ENCODE peak calls at places on chromosomes 2 and 18, in eight cellular contexts. N, X, A, B, W, V, M and H are unnamed samples.

GRCh38 chr2:70357076-70358071 is 55.5 kb upstream of the FAM136A start:
- DNase-seq in N (no peak), X (no peak), A (no peak), B (no peak), W (no peak), V (no peak), M (no peak), H (no peak)

GRCh38 chr2:8435608-8436007 is 246.2 kb upstream of the ID2 start:
- DNase-seq in N (no peak), X (no peak), A (peak), B (no peak), W (no peak), V (no peak), M (no peak), H (no peak)

GRCh38 chr2:69986691-69987090 is 25.3 kb upstream of the ASPRV1 start:
- DNase-seq in N (no peak), X (no peak), A (no peak), B (no peak), W (no peak), V (no peak), M (no peak), H (no peak)

GRCh38 chr2:55490554-55490953 is 29.0 kb upstream of the CFAP36 start:
- DNase-seq in N (no peak), X (no peak), A (no peak), B (peak), W (no peak), V (peak), M (peak), H (no peak)

GRCh38 chr2:238453842-238454241 is 27.1 kb downstream of the ASB1 start:
- DNase-seq in N (no peak), X (no peak), A (no peak), B (no peak), W (no peak), V (no peak), M (no peak), H (no peak)

GRCh38 chr2:17306706-17307105 is 211.5 kb downstream of the RAD51AP2 start:
- DNase-seq in N (no peak), X (no peak), A (no peak), B (no peak), W (no peak), V (no peak), M (no peak), H (no peak)

GRCh38 chr2:204019572-204020501 is 83.3 kb downstream of the ICOS start:
- DNase-seq in N (no peak), X (no peak), A (no peak), B (no peak), W (no peak), V (no peak), M (no peak), H (no peak)

GRCh38 chr2:65024149-65024829 is 31.9 kb upstream of the CEP68 start:
- DNase-seq in N (no peak), X (no peak), A (no peak), B (no peak), W (no peak), V (no peak), M (no peak), H (no peak)

GRCh38 chr2:13193900-13194299 is 477.2 kb downstream of the TRIB2 start:
- DNase-seq in N (no peak), X (peak), A (no peak), B (peak), W (no peak), V (no peak), M (no peak), H (no peak)

GRCh38 chr2:102266204-102266603 is 45.2 kb upstream of the IL1RL1 start:
- DNase-seq in N (no peak), X (no peak), A (no peak), B (no peak), W (no peak), V (no peak), M (no peak), H (no peak)

GRCh38 chr18:76493213-76494107 is 1.6 kb downstream of the ZNF516 start:
- DNase-seq in N (no peak), X (peak), A (no peak), B (peak), W (no peak), V (peak), M (no peak), H (no peak)

GRCh38 chr2:182898718-182899117 is 32.3 kb upstream of the FRZB start:
- DNase-seq in N (no peak), X (no peak), A (no peak), B (no peak), W (no peak), V (no peak), M (no peak), H (no peak)

GRCh38 chr2:1907283-1907682 is 163.0 kb upstream of the PXDN start:
- DNase-seq in N (no peak), X (no peak), A (no peak), B (peak), W (no peak), V (no peak), M (no peak), H (no peak)

GRCh38 chr18:31245820-31246219 is 72.1 kb upstream of the DSG1 start:
- DNase-seq in N (no peak), X (no peak), A (no peak), B (no peak), W (no peak), V (no peak), M (no peak), H (no peak)

GRCh38 chr2:235050992-235051351 is 99.2 kb downstream of the SH3BP4 start:
- DNase-seq in N (peak), X (peak), A (peak), B (peak), W (peak), V (peak), M (peak), H (no peak)

GRCh38 chr2:48423376-48423775 is 106.6 kb upstream of the STON1 start:
- DNase-seq in N (no peak), X (no peak), A (no peak), B (no peak), W (no peak), V (no peak), M (no peak), H (no peak)

GRCh38 chr2:199315299-199316179 is 142.2 kb downstream of the SATB2 start:
- DNase-seq in N (no peak), X (peak), A (no peak), B (no peak), W (peak), V (no peak), M (no peak), H (no peak)

GRCh38 chr2:15980605-15981098 is 40.3 kb downstream of the MYCN start:
- DNase-seq in N (no peak), X (no peak), A (no peak), B (peak), W (no peak), V (no peak), M (no peak), H (no peak)

GRCh38 chr2:138439733-138440132 is 61.8 kb upstream of the SPOPL start:
- DNase-seq in N (no peak), X (no peak), A (no peak), B (no peak), W (no peak), V (no peak), M (no peak), H (no peak)
- H3K4me3 ChIP-seq in N (no peak), X (no peak), A (no peak), B (no peak), W (no peak), V (no peak), M (no peak), H (no peak)

GRCh38 chr2:26471766-26472706 is 5.9 kb downstream of the OTOF start:
- DNase-seq in N (no peak), X (no peak), A (no peak), B (peak), W (no peak), V (no peak), M (peak), H (no peak)
- TF ChIP-seq CTCF in N (no peak), X (no peak), A (no peak), B (peak), W (peak), V (no peak), M (no peak), H (no peak)

GRCh38 chr2:222426836-222427130 is 2.4 kb downstream of the SGPP2 start:
- DNase-seq in N (no peak), X (peak), A (no peak), B (no peak), W (no peak), V (no peak), M (no peak), H (no peak)
- H3K4me3 ChIP-seq in N (no peak), X (peak), A (no peak), B (no peak), W (no peak), V (no peak), M (no peak), H (no peak)

GRCh38 chr2:231000211-231000904 is 4.4 kb downstream of the SPATA3 start:
- DNase-seq in N (no peak), X (no peak), A (peak), B (no peak), W (no peak), V (no peak), M (no peak), H (no peak)
- TF ChIP-seq CTCF in N (no peak), X (no peak), A (no peak), B (peak), W (no peak), V (no peak), M (no peak), H (no peak)

DNA sequence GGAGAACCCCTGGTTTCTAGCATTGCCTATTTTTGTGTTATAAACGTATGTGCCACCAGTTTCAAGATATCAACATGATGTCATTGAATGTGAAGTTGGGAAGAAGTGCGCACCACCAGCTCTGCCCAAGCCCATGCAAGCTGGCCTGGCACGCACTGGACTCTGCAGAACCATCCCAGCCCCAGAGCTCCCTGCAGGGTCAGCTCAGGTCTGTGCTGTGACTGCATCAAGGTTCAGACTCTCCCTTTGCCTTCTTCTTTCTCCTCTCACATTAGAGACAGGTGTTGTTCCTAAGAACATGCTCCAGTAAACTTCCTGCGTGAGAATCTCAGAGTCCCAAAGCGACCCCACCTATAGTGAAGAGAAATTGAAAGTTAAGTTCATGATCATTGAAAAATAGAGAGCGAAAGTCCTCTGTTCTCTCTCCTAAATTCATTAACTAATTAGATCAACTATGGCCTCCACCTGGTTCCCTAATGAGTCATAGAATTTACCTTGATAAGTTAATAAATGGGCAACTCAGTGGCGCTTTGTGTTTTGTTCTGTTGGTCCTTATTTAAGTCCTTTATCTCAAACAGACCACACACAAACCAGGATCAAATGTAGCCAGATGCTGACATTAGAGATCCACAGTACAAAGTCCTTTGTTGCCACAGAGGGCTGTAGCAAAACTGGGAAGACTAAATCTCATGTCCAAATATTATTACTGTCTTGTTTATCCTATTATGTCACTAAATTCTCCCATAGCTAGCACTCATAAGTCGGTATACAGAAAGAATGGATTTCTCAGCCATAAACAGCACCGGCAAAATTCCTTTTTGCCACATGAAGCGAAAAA is 432.3 kb downstream of the STK39 start:
- DNase-seq in N (no peak), X (no peak), A (no peak), B (no peak), W (no peak), V (no peak), M (no peak), H (no peak)
- H3K4me3 ChIP-seq in N (no peak), X (no peak), A (no peak), B (no peak), W (no peak), V (no peak), M (no peak), H (no peak)

GRCh38 chr2:225614915-225615314 is 215.4 kb downstream of the NYAP2 start:
- DNase-seq in N (no peak), X (no peak), A (no peak), B (no peak), W (no peak), V (no peak), M (no peak), H (no peak)

GRCh38 chr2:225615514-225615913 is 216.0 kb downstream of the NYAP2 start:
- DNase-seq in N (no peak), X (no peak), A (no peak), B (no peak), W (no peak), V (no peak), M (no peak), H (no peak)

GRCh38 chr2:225616848-225617247 is 217.3 kb downstream of the NYAP2 start:
- DNase-seq in N (no peak), X (no peak), A (no peak), B (no peak), W (no peak), V (no peak), M (no peak), H (no peak)

GRCh38 chr2:225616372-225616771 is 216.9 kb downstream of the NYAP2 start:
- DNase-seq in N (no peak), X (no peak), A (no peak), B (no peak), W (no peak), V (no peak), M (no peak), H (no peak)

DNA sequence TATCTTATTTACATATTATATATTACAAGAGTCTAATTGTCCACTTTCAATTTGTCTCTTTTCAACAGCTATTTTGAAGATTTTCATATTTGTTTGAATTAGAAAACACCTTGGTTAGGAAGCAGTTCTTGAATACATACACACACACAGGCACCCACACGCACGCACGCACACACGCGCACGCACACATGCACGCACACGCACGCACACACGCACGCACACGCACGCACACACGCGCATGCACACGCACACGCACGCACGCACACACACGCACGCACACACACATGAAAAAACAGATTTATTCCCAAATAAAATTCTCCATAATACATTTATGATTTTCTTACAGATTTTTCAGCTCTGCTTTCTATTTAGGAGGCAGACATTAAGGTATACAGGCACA is 220.7 kb downstream of the NYAP2 start:
- DNase-seq in N (no peak), X (no peak), A (no peak), B (no peak), W (no peak), V (no peak), M (no peak), H (no peak)
- TF ChIP-seq CTCF in N (no peak), X (no peak), A (no peak), B (no peak), W (no peak), V (no peak), M (no peak), H (no peak)

DNA sequence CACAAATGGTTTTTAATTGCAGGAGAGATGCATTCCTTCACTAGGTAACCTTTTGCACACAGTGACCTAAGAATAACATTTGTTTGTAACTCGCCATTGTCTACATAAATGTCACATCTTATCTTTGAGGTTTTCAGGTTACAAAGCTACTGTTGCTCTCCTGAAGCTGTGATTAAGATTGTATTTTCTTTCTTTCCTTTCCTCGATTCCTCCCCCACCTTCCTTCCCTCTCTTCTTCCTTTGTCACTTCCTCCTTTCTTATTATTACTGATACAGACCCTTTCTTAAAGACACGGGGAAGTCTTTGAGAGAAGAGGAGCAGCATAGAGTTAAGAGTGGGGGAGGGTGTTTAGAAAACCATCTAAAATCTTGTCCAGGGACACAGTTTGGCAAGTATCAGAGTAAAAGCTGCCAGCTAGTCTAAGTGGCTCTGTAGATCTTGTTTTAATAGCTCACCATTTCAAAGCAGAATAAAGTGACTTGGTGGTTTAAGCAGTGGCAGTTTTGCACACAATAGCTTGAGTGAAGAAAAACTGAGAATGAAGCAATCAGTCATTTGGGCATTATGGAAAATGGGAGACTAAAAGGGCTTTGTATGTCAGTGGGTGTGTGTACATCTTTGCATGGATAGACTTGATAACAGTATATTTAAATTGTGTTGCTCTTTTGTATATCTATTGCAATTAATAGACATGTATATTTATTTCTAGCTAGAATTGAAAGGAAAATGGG is 10.9 kb downstream of the CERS6 start:
- DNase-seq in N (no peak), X (no peak), A (no peak), B (no peak), W (no peak), V (no peak), M (no peak), H (no peak)
- H3K4me3 ChIP-seq in N (no peak), X (no peak), A (no peak), B (no peak), W (no peak), V (no peak), M (no peak), H (no peak)

DNA sequence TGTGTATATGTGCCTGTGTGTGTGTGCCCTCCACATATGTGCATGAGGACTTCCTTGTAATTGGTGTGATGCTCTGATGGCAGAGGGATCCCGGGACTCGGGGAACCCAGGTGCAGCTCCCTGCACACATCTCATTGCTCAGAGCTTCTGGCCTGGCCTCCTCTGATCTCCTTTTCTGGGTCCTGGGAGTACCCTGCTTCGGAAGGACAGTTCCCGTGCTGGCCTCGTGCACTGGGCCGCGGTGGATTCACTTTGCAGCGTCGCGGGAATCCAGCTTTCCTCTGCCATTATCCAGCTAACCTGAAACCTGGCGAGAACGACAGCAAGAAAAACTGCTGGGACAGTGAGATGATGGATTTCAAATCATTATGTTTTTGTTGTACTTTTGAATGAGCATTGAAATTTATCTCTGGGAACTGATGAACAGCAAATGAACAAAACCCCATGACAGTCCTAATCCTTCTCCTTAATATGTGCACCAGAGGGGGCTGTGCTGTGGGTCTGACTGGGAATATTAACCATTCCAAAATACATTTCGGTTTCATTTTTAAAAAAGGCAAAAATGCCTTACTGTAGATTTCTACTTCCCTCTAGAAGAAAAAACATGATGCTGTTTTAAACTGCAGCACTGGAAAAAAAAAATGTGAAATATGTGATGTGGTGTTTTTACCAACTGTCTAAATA is 78.2 kb downstream of the PTGR3 start:
- DNase-seq in N (no peak), X (no peak), A (no peak), B (no peak), W (no peak), V (no peak), M (no peak), H (no peak)
- TF ChIP-seq CTCF in N (no peak), X (peak), A (no peak), B (no peak), W (peak), V (no peak), M (peak), H (no peak)

GRCh38 chr18:34649072-34649471 is 61.0 kb upstream of the DTNA start:
- DNase-seq in N (no peak), X (no peak), A (no peak), B (no peak), W (no peak), V (no peak), M (no peak), H (no peak)

GRCh38 chr18:34650121-34650545 is 60.0 kb upstream of the DTNA start:
- DNase-seq in N (no peak), X (no peak), A (no peak), B (no peak), W (no peak), V (no peak), M (no peak), H (no peak)

GRCh38 chr18:34648269-34648668 is 61.8 kb upstream of the DTNA start:
- DNase-seq in N (no peak), X (no peak), A (no peak), B (no peak), W (no peak), V (no peak), M (no peak), H (no peak)

GRCh38 chr18:34643982-34644381 is 66.1 kb upstream of the DTNA start:
- DNase-seq in N (no peak), X (no peak), A (no peak), B (no peak), W (no peak), V (no peak), M (no peak), H (no peak)

DNA sequence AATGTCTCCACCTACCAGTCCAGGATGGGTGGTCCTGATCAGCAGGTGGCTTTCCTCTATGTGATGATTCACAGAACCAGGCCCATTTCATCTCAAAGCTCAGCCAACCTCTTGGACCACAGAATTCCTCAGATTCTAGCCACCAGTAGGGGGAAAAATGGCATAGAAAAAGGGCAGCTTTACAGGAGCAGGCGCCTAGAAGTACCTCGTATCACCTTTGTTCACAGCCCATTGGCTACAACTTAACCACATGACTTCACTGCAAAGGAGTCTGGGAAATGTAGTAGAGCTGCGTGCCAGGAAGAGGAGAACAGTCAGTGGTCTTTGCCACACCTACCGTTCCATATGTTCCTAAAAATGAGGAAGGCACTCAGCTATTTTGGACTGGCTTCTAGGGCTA is 62.8 kb upstream of the DTNA start:
- DNase-seq in N (no peak), X (no peak), A (no peak), B (peak), W (no peak), V (no peak), M (no peak), H (no peak)
- H3K4me3 ChIP-seq in N (no peak), X (no peak), A (no peak), B (peak), W (no peak), V (no peak), M (no peak), H (no peak)